ENCODE peak calls at places on chromosomes 12 and 14, in six cellular contexts. One of them, this sample, is unnamed.
A peak's percentile ranks its signal among the peaks of the same experiment; 100 is the strongest.

GRCh38 chr12:20629414-20630156 is 65.5 kb upstream of the SLCO1C1 start:
- DNase-seq in choroid plexus epithelial cell: peak; percentile 86
- DNase-seq in spleen: no peak
- DNase-seq in IMR-90: peak; percentile 21
- DNase-seq in SJCRH30: peak; percentile 17
- DNase-seq in Peyer's patch: no peak
- DNase-seq in this sample: no peak

GRCh38 chr12:23906329-23906728 is 43.1 kb downstream of the SOX5 start:
- DNase-seq in choroid plexus epithelial cell: peak; percentile 63
- DNase-seq in IMR-90: peak; percentile 45
- DNase-seq in Peyer's patch: no peak
- DNase-seq in spleen: no peak
- DNase-seq in SJCRH30: peak; percentile 97
- DNase-seq in this sample: peak; percentile 47

GRCh38 chr12:53428741-53429140 is 5.1 kb downstream of the AMHR2 start:
- DNase-seq in IMR-90: no peak
- DNase-seq in choroid plexus epithelial cell: no peak
- DNase-seq in spleen: peak; percentile 56
- DNase-seq in Peyer's patch: no peak
- DNase-seq in SJCRH30: no peak
- DNase-seq in this sample: no peak

GRCh38 chr14:76480426-76480825 is 104.5 kb downstream of the ESRRB start:
- DNase-seq in spleen: no peak
- DNase-seq in IMR-90: no peak
- DNase-seq in choroid plexus epithelial cell: no peak
- DNase-seq in Peyer's patch: no peak
- DNase-seq in SJCRH30: no peak
- DNase-seq in this sample: peak; percentile 15

GRCh38 chr12:40827923-40828592 is 135.8 kb downstream of the CNTN1 start:
- DNase-seq in Peyer's patch: no peak
- DNase-seq in SJCRH30: no peak
- DNase-seq in choroid plexus epithelial cell: no peak
- DNase-seq in spleen: no peak
- DNase-seq in IMR-90: no peak
- DNase-seq in this sample: no peak

GRCh38 chr12:126247936-126248335 is 1182.7 kb downstream of the AACS start:
- DNase-seq in spleen: no peak
- DNase-seq in choroid plexus epithelial cell: no peak
- DNase-seq in SJCRH30: no peak
- DNase-seq in Peyer's patch: no peak
- DNase-seq in IMR-90: no peak
- DNase-seq in this sample: no peak

GRCh38 chr14:100526632-100527031 is 60.6 kb downstream of the BEGAIN start:
- DNase-seq in choroid plexus epithelial cell: no peak
- DNase-seq in spleen: peak; percentile 32
- DNase-seq in SJCRH30: no peak
- DNase-seq in Peyer's patch: peak; percentile 16
- DNase-seq in IMR-90: peak; percentile 18
- DNase-seq in this sample: no peak

GRCh38 chr14:64722842-64723447 is 18.7 kb downstream of the PLEKHG3 start:
- DNase-seq in spleen: peak; percentile 75
- DNase-seq in Peyer's patch: no peak
- DNase-seq in IMR-90: no peak
- DNase-seq in SJCRH30: no peak
- DNase-seq in choroid plexus epithelial cell: no peak
- DNase-seq in this sample: peak; percentile 94

GRCh38 chr12:40942326-40942725 is 245.8 kb upstream of the PDZRN4 start:
- DNase-seq in IMR-90: peak; percentile 19
- DNase-seq in Peyer's patch: no peak
- DNase-seq in spleen: no peak
- DNase-seq in choroid plexus epithelial cell: peak; percentile 41
- DNase-seq in SJCRH30: peak; percentile 9
- DNase-seq in this sample: no peak

GRCh38 chr14:36429692-36430091 is 90.3 kb downstream of the NKX2-1 start:
- DNase-seq in Peyer's patch: no peak
- DNase-seq in IMR-90: no peak
- DNase-seq in choroid plexus epithelial cell: no peak
- DNase-seq in spleen: no peak
- DNase-seq in SJCRH30: no peak
- DNase-seq in this sample: peak; percentile 30

DNA sequence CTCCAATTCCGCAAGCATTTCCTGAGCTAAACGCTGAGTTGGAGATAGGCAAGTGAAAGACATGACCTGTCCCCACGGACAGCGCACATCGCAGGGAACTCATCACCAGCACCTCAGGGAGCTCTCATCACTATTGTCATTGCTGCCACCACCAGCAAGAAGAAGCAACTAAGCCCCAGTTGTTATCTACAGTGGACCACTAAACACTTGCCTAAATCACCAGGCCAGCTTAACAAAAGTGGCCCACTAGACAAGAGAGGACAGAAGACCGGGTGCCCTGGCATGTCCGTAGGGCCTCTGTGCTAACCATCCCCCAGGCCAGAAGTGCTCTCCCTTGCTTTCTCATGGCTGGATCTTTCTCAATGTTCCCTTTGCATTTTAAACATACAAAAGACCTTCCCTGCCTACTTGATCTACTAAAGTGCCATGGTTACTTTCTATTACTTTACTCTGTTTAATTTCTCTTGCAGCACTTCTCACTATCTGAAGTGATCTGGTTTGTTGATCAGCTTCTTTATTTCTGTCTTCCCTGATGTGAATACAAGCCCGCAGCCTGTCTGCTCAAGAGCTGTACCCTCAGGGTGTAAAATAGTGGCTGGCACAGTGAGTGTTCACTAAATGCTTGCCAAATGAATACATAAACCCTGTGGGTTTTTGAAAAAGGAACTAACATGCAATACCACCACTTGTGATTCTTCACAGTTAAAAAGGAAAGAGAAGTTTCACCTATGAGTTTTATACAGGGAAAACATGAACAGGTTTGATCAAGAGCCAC is 60.9 kb upstream of the RFLNA start:
- DNase-seq in IMR-90: no peak
- DNase-seq in spleen: no peak
- DNase-seq in SJCRH30: no peak
- DNase-seq in Peyer's patch: no peak
- DNase-seq in choroid plexus epithelial cell: peak; percentile 29
- DNase-seq in this sample: peak; percentile 83
- H3K4me3 ChIP-seq in IMR-90: no peak overlapping the region
- H3K4me3 ChIP-seq in spleen: no peak overlapping the region
- H3K4me3 ChIP-seq in SJCRH30: no peak overlapping the region
- H3K4me3 ChIP-seq in Peyer's patch: no peak overlapping the region
- H3K4me3 ChIP-seq in choroid plexus epithelial cell: no peak overlapping the region
- H3K4me3 ChIP-seq in this sample: no peak overlapping the region

DNA sequence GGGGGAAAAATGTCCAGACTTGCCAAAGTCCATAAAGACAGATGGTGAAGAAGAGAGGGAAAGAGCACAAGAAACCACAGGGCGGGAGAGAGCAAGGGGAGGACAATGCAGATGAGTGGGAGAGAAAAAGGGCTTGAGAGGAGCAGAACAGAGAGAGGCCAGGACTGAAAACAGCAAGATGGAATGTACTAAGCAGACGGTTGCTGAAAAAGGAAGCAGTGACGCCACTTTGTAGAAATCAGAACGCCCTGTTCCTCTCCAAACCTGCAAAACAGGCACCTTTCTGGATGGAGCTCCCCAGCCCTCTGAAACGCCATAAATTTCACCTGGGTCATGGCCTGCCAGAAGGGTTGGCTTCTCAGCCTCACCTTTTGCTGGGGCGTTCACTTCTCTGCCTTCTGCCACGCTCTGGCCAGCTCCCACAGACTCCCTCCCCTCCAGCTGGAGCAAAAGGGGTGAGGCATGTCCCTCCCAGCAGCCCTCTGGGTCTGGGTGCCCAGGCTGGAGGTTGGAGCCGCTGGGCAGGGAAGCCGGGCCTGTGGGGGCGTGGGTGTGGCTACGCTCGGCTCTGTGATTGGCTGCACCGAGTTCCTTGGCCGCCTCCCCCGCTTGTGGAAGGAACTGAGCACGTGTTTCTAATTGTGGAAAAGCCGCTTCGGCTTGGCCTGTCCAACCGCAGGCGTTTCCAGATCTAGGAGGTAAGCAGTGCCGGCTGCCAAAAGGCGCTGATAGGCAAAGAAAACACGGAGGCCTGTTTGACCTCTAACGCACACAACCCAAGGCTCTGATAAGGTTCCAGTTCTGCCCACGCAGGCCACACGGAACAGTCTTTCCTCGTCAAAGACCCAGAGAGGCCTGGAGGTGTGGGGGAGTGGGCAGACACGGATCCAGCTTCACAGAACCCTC is 29.3 kb downstream of the SLC7A8 start:
- DNase-seq in Peyer's patch: peak; percentile 31
- DNase-seq in IMR-90: no peak
- DNase-seq in SJCRH30: no peak
- DNase-seq in spleen: peak; percentile 85
- DNase-seq in choroid plexus epithelial cell: peak; percentile 75
- DNase-seq in this sample: peak; percentile 78
- H3K4me3 ChIP-seq in Peyer's patch: peak overlapping the region; percentile 29
- H3K4me3 ChIP-seq in IMR-90: no peak overlapping the region
- H3K4me3 ChIP-seq in SJCRH30: no peak overlapping the region
- H3K4me3 ChIP-seq in spleen: no peak overlapping the region
- H3K4me3 ChIP-seq in choroid plexus epithelial cell: peak overlapping the region; percentile 35
- H3K4me3 ChIP-seq in this sample: peak overlapping the region; percentile 12

DNA sequence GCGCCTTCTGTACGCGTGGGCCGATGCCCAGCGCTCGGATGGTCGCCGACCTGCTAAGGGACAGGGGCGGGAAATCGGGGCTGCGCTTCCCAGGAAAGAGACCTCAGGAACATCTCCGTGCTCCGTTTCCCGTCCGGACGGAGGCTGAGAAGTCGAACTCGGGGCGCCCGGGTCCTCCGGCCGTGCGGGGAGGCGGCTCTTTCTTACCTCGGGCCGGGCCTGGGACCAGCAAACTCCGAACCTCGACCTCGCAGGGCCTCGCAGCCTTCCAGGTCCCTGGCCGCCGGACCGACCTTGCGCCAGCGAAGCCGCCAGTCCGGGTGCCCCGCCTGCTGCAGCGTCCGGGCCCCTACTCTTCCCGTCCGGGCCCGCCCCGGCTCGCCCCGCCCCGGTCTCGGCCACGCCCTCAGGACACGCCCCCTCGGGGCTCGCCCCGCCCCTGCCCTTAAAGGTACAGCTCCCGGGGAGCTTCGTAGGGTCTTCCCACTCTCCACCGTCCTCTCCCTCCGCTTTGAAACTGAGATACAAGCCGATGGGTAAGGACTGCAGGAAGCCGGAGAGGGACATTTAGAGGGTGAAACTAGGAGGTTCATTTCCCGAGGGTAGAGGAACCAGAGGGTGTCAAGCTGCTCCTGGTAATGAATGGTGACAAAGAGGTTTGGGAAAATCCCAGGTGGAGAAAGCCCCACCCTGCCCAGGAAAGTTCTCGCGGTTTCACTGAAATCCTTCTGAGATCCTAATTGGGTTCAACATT is at the start of gene SLC8B1:
- DNase-seq in Peyer's patch: peak; percentile 85
- DNase-seq in SJCRH30: peak; percentile 85
- DNase-seq in spleen: peak; percentile 98
- DNase-seq in IMR-90: peak; percentile 57
- DNase-seq in choroid plexus epithelial cell: peak; percentile 75
- DNase-seq in this sample: peak; percentile 78
- H3K4me3 ChIP-seq in Peyer's patch: peak within 1 kb of the TSS; percentile 64
- H3K4me3 ChIP-seq in SJCRH30: peak within 1 kb of the TSS; percentile 73
- H3K4me3 ChIP-seq in spleen: peak within 1 kb of the TSS; percentile 73
- H3K4me3 ChIP-seq in IMR-90: peak within 1 kb of the TSS; percentile 78
- H3K4me3 ChIP-seq in choroid plexus epithelial cell: peak within 1 kb of the TSS; percentile 76
- H3K4me3 ChIP-seq in this sample: peak within 1 kb of the TSS; percentile 70

GRCh38 chr12:116284401-116284800 is 6.9 kb upstream of the MED13L start:
- DNase-seq in IMR-90: no peak
- DNase-seq in spleen: no peak
- DNase-seq in Peyer's patch: no peak
- DNase-seq in choroid plexus epithelial cell: peak; percentile 82
- DNase-seq in SJCRH30: no peak
- DNase-seq in this sample: no peak

GRCh38 chr12:116278667-116279066 is 1.2 kb upstream of the MED13L start:
- DNase-seq in SJCRH30: no peak
- DNase-seq in IMR-90: no peak
- DNase-seq in spleen: no peak
- DNase-seq in choroid plexus epithelial cell: no peak
- DNase-seq in Peyer's patch: no peak
- DNase-seq in this sample: no peak

GRCh38 chr12:116280590-116281290 is 3.2 kb upstream of the MED13L start:
- DNase-seq in SJCRH30: no peak
- DNase-seq in IMR-90: no peak
- DNase-seq in spleen: no peak
- DNase-seq in Peyer's patch: no peak
- DNase-seq in choroid plexus epithelial cell: no peak
- DNase-seq in this sample: no peak

GRCh38 chr12:116278259-116278595 is 734 bp upstream of the MED13L start:
- DNase-seq in IMR-90: no peak
- DNase-seq in choroid plexus epithelial cell: no peak
- DNase-seq in SJCRH30: no peak
- DNase-seq in Peyer's patch: no peak
- DNase-seq in spleen: no peak
- DNase-seq in this sample: no peak

DNA sequence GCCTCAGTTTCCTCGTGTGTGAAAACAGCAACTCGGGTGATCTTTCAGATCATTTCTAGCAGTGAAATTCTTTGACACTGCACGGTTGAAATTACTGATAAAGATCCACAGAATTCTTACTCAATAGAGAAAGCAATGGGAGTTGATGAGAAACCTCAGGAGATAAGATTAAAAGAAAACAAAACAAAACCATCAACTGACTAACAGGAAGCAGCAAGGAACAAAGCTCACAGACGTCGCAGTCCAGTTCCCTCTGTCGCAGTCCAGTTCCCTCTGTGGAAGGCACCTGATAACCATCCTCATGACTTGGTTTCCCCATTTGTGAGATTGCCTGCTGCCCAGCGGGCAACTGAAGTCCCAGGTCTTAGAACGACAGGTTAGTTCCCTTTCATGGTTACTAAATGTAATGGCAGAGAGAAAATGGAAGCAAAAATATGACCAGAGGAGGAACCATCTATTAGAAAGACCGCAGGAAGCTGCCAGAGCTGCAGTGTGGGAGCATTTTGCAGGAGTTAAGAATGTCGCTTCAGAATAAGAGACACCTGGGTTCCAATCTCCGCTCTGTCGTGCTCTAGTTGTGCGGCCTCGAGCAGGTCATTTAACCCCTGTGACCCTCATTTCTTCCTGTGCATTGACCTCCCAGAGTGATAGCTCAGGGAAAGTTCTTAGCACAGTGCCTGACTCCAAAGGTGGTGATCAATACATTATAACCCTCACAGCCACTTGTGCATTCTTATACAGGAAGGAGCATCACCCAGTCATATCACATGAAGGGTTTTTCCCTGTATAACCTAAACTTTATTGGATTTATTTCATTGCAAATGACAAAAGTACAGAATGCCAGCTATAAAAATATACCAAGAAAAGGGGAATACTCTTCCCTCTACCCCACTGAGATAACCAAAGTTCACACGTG is 5.1 kb upstream of the MED13L start:
- DNase-seq in choroid plexus epithelial cell: no peak
- DNase-seq in Peyer's patch: no peak
- DNase-seq in SJCRH30: no peak
- DNase-seq in IMR-90: no peak
- DNase-seq in spleen: no peak
- DNase-seq in this sample: no peak
- H3K4me3 ChIP-seq in choroid plexus epithelial cell: peak overlapping the region; percentile 41
- H3K4me3 ChIP-seq in Peyer's patch: peak overlapping the region; percentile 7
- H3K4me3 ChIP-seq in SJCRH30: no peak overlapping the region
- H3K4me3 ChIP-seq in IMR-90: no peak overlapping the region
- H3K4me3 ChIP-seq in spleen: no peak overlapping the region
- H3K4me3 ChIP-seq in this sample: no peak overlapping the region

GRCh38 chr12:93466625-93467350 is 526 bp upstream of the MRPL42 start:
- DNase-seq in spleen: no peak
- DNase-seq in SJCRH30: no peak
- DNase-seq in choroid plexus epithelial cell: no peak
- DNase-seq in Peyer's patch: no peak
- DNase-seq in IMR-90: no peak
- DNase-seq in this sample: no peak
- H3K4me3 ChIP-seq in spleen: no peak overlapping the region
- H3K4me3 ChIP-seq in SJCRH30: peak overlapping the region; percentile 100
- H3K4me3 ChIP-seq in choroid plexus epithelial cell: no peak overlapping the region
- H3K4me3 ChIP-seq in Peyer's patch: peak overlapping the region; percentile 84
- H3K4me3 ChIP-seq in IMR-90: no peak overlapping the region
- H3K4me3 ChIP-seq in this sample: no peak overlapping the region